ENCODE peak calls at places on chromosomes 2 and 18, in seven cellular contexts. One of them, this sample, is unnamed.

GRCh38 chr2:65922794-65923193 is 490.4 kb upstream of the SPRED2 start:
- DNase-seq in neuronal stem cell: no peak
- DNase-seq in endodermal cell: no peak
- DNase-seq in neural progenitor cell: no peak
- DNase-seq in tibial artery: peak; percentile 47
- DNase-seq in right atrium auricular region: peak; percentile 60
- DNase-seq in esophagus squamous epithelium: no peak
- DNase-seq in this sample: peak; percentile 13

GRCh38 chr2:73217160-73217559 is 3.1 kb downstream of the SMYD5 start:
- DNase-seq in neuronal stem cell: no peak
- DNase-seq in endodermal cell: no peak
- DNase-seq in neural progenitor cell: no peak
- DNase-seq in tibial artery: no peak
- DNase-seq in right atrium auricular region: no peak
- DNase-seq in esophagus squamous epithelium: no peak
- DNase-seq in this sample: no peak

GRCh38 chr18:3715223-3716080 is 265.5 kb downstream of the TGIF1 start:
- DNase-seq in neuronal stem cell: no peak
- DNase-seq in endodermal cell: no peak
- DNase-seq in neural progenitor cell: peak; percentile 4
- DNase-seq in tibial artery: no peak
- DNase-seq in right atrium auricular region: no peak
- DNase-seq in esophagus squamous epithelium: no peak
- DNase-seq in this sample: no peak

GRCh38 chr2:144252694-144253093 is 267.2 kb downstream of the ZEB2 start:
- DNase-seq in neuronal stem cell: no peak
- DNase-seq in endodermal cell: no peak
- DNase-seq in neural progenitor cell: no peak
- DNase-seq in tibial artery: no peak
- DNase-seq in right atrium auricular region: no peak
- DNase-seq in esophagus squamous epithelium: no peak
- DNase-seq in this sample: no peak

GRCh38 chr2:175049671-175050070 is 44.5 kb upstream of the CHN1 start:
- DNase-seq in neuronal stem cell: no peak
- DNase-seq in endodermal cell: no peak
- DNase-seq in neural progenitor cell: no peak
- DNase-seq in tibial artery: no peak
- DNase-seq in right atrium auricular region: no peak
- DNase-seq in esophagus squamous epithelium: no peak
- DNase-seq in this sample: no peak

GRCh38 chr2:241859017-241859435 is 332 bp upstream of the PDCD1 start:
- DNase-seq in neuronal stem cell: no peak
- DNase-seq in endodermal cell: no peak
- DNase-seq in neural progenitor cell: no peak
- DNase-seq in tibial artery: no peak
- DNase-seq in right atrium auricular region: no peak
- DNase-seq in esophagus squamous epithelium: no peak
- DNase-seq in this sample: no peak

GRCh38 chr2:7706791-7707190 is 789.6 kb downstream of the RNF144A start:
- DNase-seq in neuronal stem cell: no peak
- DNase-seq in endodermal cell: no peak
- DNase-seq in neural progenitor cell: no peak
- DNase-seq in tibial artery: no peak
- DNase-seq in right atrium auricular region: no peak
- DNase-seq in esophagus squamous epithelium: no peak
- DNase-seq in this sample: no peak

GRCh38 chr2:158667969-158668368 is 127.1 kb upstream of the DAPL1 start:
- DNase-seq in neuronal stem cell: no peak
- DNase-seq in endodermal cell: no peak
- DNase-seq in neural progenitor cell: no peak
- DNase-seq in tibial artery: no peak
- DNase-seq in right atrium auricular region: no peak
- DNase-seq in esophagus squamous epithelium: no peak
- DNase-seq in this sample: no peak

GRCh38 chr2:96970910-96971309 is 15.5 kb downstream of the FAM178B start:
- DNase-seq in neuronal stem cell: no peak
- DNase-seq in endodermal cell: peak; percentile 64
- DNase-seq in neural progenitor cell: no peak
- DNase-seq in tibial artery: no peak
- DNase-seq in right atrium auricular region: no peak
- DNase-seq in esophagus squamous epithelium: no peak
- DNase-seq in this sample: no peak

GRCh38 chr2:223779877-223780276 is 57.5 kb downstream of the AP1S3 start:
- DNase-seq in neuronal stem cell: no peak
- DNase-seq in endodermal cell: peak; percentile 80
- DNase-seq in neural progenitor cell: peak; percentile 52
- DNase-seq in tibial artery: no peak
- DNase-seq in right atrium auricular region: no peak
- DNase-seq in esophagus squamous epithelium: no peak
- DNase-seq in this sample: no peak

GRCh38 chr2:141393214-141393545 is 737.6 kb downstream of the LRP1B start:
- DNase-seq in neuronal stem cell: no peak
- DNase-seq in endodermal cell: no peak
- DNase-seq in neural progenitor cell: no peak
- DNase-seq in tibial artery: no peak
- DNase-seq in right atrium auricular region: no peak
- DNase-seq in esophagus squamous epithelium: no peak
- DNase-seq in this sample: no peak

GRCh38 chr18:3189884-3190283 is 29.9 kb downstream of the MYOM1 start:
- DNase-seq in neuronal stem cell: no peak
- DNase-seq in endodermal cell: no peak
- DNase-seq in neural progenitor cell: no peak
- DNase-seq in tibial artery: no peak
- DNase-seq in right atrium auricular region: no peak
- DNase-seq in esophagus squamous epithelium: no peak
- DNase-seq in this sample: no peak

GRCh38 chr18:22549260-22549937 is 131.7 kb upstream of the CTAGE1 start:
- DNase-seq in neuronal stem cell: no peak
- DNase-seq in endodermal cell: no peak
- DNase-seq in neural progenitor cell: no peak
- DNase-seq in tibial artery: no peak
- DNase-seq in right atrium auricular region: no peak
- DNase-seq in esophagus squamous epithelium: no peak
- DNase-seq in this sample: no peak

GRCh38 chr2:74584088-74584645 is 29.6 kb downstream of the DOK1 start:
- DNase-seq in neuronal stem cell: no peak
- DNase-seq in endodermal cell: no peak
- DNase-seq in neural progenitor cell: no peak
- DNase-seq in tibial artery: no peak
- DNase-seq in right atrium auricular region: no peak
- DNase-seq in esophagus squamous epithelium: no peak
- DNase-seq in this sample: no peak

GRCh38 chr2:47654790-47655562 is 128.0 kb upstream of the MSH6 start:
- DNase-seq in neuronal stem cell: no peak
- DNase-seq in endodermal cell: peak; percentile 71
- DNase-seq in neural progenitor cell: peak; percentile 23
- DNase-seq in tibial artery: no peak
- DNase-seq in right atrium auricular region: no peak
- DNase-seq in esophagus squamous epithelium: no peak
- DNase-seq in this sample: no peak

GRCh38 chr2:10659898-10660568 is 29.7 kb downstream of the NOL10 start:
- DNase-seq in neuronal stem cell: peak; percentile 35
- DNase-seq in endodermal cell: peak; percentile 89
- DNase-seq in neural progenitor cell: peak; percentile 70
- DNase-seq in tibial artery: no peak
- DNase-seq in right atrium auricular region: no peak
- DNase-seq in esophagus squamous epithelium: no peak
- DNase-seq in this sample: peak; percentile 9

GRCh38 chr2:217935901-217936684 is 66.7 kb downstream of the TNS1 start:
- DNase-seq in neuronal stem cell: no peak
- DNase-seq in endodermal cell: no peak
- DNase-seq in neural progenitor cell: no peak
- DNase-seq in tibial artery: no peak
- DNase-seq in right atrium auricular region: no peak
- DNase-seq in esophagus squamous epithelium: no peak
- DNase-seq in this sample: no peak

GRCh38 chr2:178419123-178419522 is 31.9 kb downstream of the PRKRA start:
- DNase-seq in neuronal stem cell: no peak
- DNase-seq in endodermal cell: no peak
- DNase-seq in neural progenitor cell: no peak
- DNase-seq in tibial artery: no peak
- DNase-seq in right atrium auricular region: no peak
- DNase-seq in esophagus squamous epithelium: no peak
- DNase-seq in this sample: no peak

GRCh38 chr18:63878982-63879381 is 8.5 kb upstream of the SERPINB2 start:
- DNase-seq in neuronal stem cell: no peak
- DNase-seq in endodermal cell: no peak
- DNase-seq in neural progenitor cell: no peak
- DNase-seq in tibial artery: no peak
- DNase-seq in right atrium auricular region: no peak
- DNase-seq in esophagus squamous epithelium: no peak
- DNase-seq in this sample: no peak

GRCh38 chr18:11733031-11733430 is 44.0 kb downstream of the GNAL start:
- DNase-seq in neuronal stem cell: peak; percentile 72
- DNase-seq in endodermal cell: peak; percentile 95
- DNase-seq in neural progenitor cell: peak; percentile 88
- DNase-seq in tibial artery: peak; percentile 70
- DNase-seq in right atrium auricular region: peak; percentile 79
- DNase-seq in esophagus squamous epithelium: no peak
- DNase-seq in this sample: no peak

GRCh38 chr2:241482126-241482525 is 26.3 kb downstream of the STK25 start:
- DNase-seq in neuronal stem cell: no peak
- DNase-seq in endodermal cell: no peak
- DNase-seq in neural progenitor cell: no peak
- DNase-seq in tibial artery: no peak
- DNase-seq in right atrium auricular region: no peak
- DNase-seq in esophagus squamous epithelium: no peak
- DNase-seq in this sample: no peak

GRCh38 chr2:163345795-163346573 is 389.8 kb downstream of the FIGN start:
- DNase-seq in neuronal stem cell: peak; percentile 65
- DNase-seq in endodermal cell: no peak
- DNase-seq in neural progenitor cell: peak; percentile 76
- DNase-seq in tibial artery: no peak
- DNase-seq in right atrium auricular region: no peak
- DNase-seq in esophagus squamous epithelium: no peak
- DNase-seq in this sample: no peak

GRCh38 chr2:109287838-109288237 is 158.8 kb downstream of the SH3RF3 start:
- DNase-seq in neuronal stem cell: no peak
- DNase-seq in endodermal cell: no peak
- DNase-seq in neural progenitor cell: no peak
- DNase-seq in tibial artery: no peak
- DNase-seq in right atrium auricular region: no peak
- DNase-seq in esophagus squamous epithelium: no peak
- DNase-seq in this sample: no peak

GRCh38 chr2:63544017-63544627 is 44.2 kb downstream of the WDPCP start:
- DNase-seq in neuronal stem cell: no peak
- DNase-seq in endodermal cell: no peak
- DNase-seq in neural progenitor cell: peak; percentile 10
- DNase-seq in tibial artery: no peak
- DNase-seq in right atrium auricular region: no peak
- DNase-seq in esophagus squamous epithelium: no peak
- DNase-seq in this sample: no peak

DNA sequence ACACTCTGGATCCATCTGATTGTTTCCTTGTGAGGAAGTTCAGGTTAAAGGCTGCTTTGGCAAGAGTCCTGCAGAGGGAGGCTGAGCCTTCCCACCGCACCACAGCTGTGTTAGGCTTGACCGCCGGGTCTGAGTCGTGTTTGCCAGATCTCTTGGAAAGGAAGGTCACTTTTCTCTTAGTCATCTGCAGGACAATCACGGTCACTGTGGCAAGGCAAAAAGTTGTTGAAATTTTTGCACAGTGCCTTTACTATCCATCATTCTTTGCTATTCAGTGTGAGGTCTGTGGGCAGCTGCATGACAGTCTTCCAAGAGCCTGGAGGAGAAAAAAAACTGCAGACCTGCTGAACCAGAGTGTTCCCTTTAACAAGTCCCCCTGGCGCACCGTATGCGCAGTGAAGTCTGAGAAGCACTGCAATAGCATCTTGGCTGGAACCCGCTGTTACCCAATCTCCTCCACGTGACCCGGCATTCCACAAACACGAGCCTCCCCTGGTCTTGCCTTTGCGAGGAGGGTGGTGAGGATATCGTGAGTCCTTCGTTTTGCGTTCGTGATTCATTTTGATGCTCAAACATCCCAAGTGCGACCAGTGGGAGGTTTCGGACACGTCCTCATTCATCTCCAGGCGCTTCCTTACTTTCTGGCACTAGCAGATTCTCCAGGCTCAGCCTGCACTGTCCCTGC is 23.0 kb downstream of the BIN1 start:
- DNase-seq in neuronal stem cell: no peak
- DNase-seq in endodermal cell: no peak
- DNase-seq in neural progenitor cell: no peak
- DNase-seq in tibial artery: peak; percentile 91
- DNase-seq in right atrium auricular region: peak; percentile 94
- DNase-seq in esophagus squamous epithelium: no peak
- DNase-seq in this sample: peak; percentile 38
- H3K4me1 ChIP-seq in neuronal stem cell: peaks cover 53% of the 10 kb centered on the region
- H3K4me1 ChIP-seq in endodermal cell: peaks cover 21% of the 10 kb centered on the region
- H3K4me1 ChIP-seq in neural progenitor cell: peaks cover 46% of the 10 kb centered on the region
- H3K4me1 ChIP-seq in tibial artery: peaks cover 34% of the 10 kb centered on the region
- H3K4me1 ChIP-seq in right atrium auricular region: peaks cover 64% of the 10 kb centered on the region
- H3K4me1 ChIP-seq in esophagus squamous epithelium: peaks cover 95% of the 10 kb centered on the region
- H3K4me1 ChIP-seq in this sample: peaks cover 36% of the 10 kb centered on the region

GRCh38 chr2:190235101-190235500 is 84.5 kb downstream of the HIBCH start:
- DNase-seq in neuronal stem cell: no peak
- DNase-seq in endodermal cell: no peak
- DNase-seq in neural progenitor cell: no peak
- DNase-seq in tibial artery: no peak
- DNase-seq in right atrium auricular region: no peak
- DNase-seq in esophagus squamous epithelium: no peak
- DNase-seq in this sample: no peak
- H3K27ac ChIP-seq in neuronal stem cell: no peak overlapping the region
- H3K27ac ChIP-seq in endodermal cell: no peak overlapping the region
- H3K27ac ChIP-seq in neural progenitor cell: no peak overlapping the region
- H3K27ac ChIP-seq in tibial artery: no peak overlapping the region
- H3K27ac ChIP-seq in right atrium auricular region: no peak overlapping the region
- H3K27ac ChIP-seq in esophagus squamous epithelium: no peak overlapping the region
- H3K27ac ChIP-seq in this sample: no peak overlapping the region

GRCh38 chr18:58544179-58544578 is 84.7 kb downstream of the ALPK2 start:
- DNase-seq in neuronal stem cell: no peak
- DNase-seq in endodermal cell: no peak
- DNase-seq in neural progenitor cell: no peak
- DNase-seq in tibial artery: no peak
- DNase-seq in right atrium auricular region: no peak
- DNase-seq in esophagus squamous epithelium: no peak
- DNase-seq in this sample: no peak
- H3K4me1 ChIP-seq in neuronal stem cell: no peaks in the 10 kb centered on the region
- H3K4me1 ChIP-seq in endodermal cell: no peaks in the 10 kb centered on the region
- H3K4me1 ChIP-seq in neural progenitor cell: no peaks in the 10 kb centered on the region
- H3K4me1 ChIP-seq in tibial artery: peaks cover 3% of the 10 kb centered on the region
- H3K4me1 ChIP-seq in right atrium auricular region: peaks cover 47% of the 10 kb centered on the region
- H3K4me1 ChIP-seq in esophagus squamous epithelium: peaks cover 34% of the 10 kb centered on the region
- H3K4me1 ChIP-seq in this sample: peaks cover 7% of the 10 kb centered on the region

DNA sequence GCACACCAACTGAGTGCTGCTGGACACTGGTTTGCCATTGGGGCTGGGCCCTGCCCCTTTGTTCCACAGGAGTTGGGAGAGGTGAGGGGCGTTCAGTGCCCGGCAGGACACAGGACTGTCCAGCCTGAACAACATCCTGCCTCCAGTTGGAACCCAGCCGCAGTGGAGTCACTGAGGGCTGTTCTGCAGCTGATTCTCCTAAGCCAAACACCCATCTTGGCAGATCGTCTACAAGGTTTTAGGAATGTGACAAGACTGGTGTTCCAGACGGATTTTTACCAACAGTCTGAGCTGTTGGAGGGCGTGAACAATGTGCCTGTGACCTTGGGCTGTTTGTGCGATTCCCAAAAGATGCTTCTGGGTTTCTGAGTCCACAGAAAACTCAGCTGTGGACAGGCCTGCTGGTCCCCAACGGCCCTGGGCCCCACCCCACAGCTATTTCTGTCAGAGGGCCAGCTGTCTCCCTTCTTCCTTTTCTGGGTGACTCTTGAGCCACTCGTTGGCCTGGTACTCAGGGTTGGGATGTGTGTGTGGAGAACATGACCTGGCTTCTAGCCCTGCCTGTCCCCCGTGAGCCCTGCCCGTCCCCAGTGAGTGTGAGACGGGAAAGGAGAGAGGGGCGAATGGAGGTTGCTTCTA is 5.7 kb downstream of the LRRFIP1 start:
- DNase-seq in neuronal stem cell: no peak
- DNase-seq in endodermal cell: no peak
- DNase-seq in neural progenitor cell: no peak
- DNase-seq in tibial artery: no peak
- DNase-seq in right atrium auricular region: no peak
- DNase-seq in esophagus squamous epithelium: no peak
- DNase-seq in this sample: no peak
- H3K27ac ChIP-seq in neuronal stem cell: no peak overlapping the region
- H3K27ac ChIP-seq in endodermal cell: no peak overlapping the region
- H3K27ac ChIP-seq in neural progenitor cell: no peak overlapping the region
- H3K27ac ChIP-seq in tibial artery: peak overlapping the region; percentile 71
- H3K27ac ChIP-seq in right atrium auricular region: peak overlapping the region; percentile 76
- H3K27ac ChIP-seq in esophagus squamous epithelium: no peak overlapping the region
- H3K27ac ChIP-seq in this sample: peak overlapping the region; percentile 84

This sample was measured in thoracic aorta.